ENCODE peak calls at places on chromosomes 4 and X, in four cellular contexts. W is NCI-H774, A is EL, I is heart left ventricle. R is an unnamed sample.

GRCh38 chrX:100747090-100747489 is 15.2 kb upstream of the SYTL4 start:
- DNase-seq in W (no peak), A (no peak), I (no peak), R (no peak)

GRCh38 chr4:13322681-13323101 is 161.4 kb downstream of the RAB28 start:
- DNase-seq in W (no peak), A (peak; percentile 85), I (no peak), R (no peak)

GRCh38 chr4:172892300-172892699 is 276.3 kb upstream of the GALNT7 start:
- DNase-seq in W (no peak), A (peak; percentile 7), I (no peak), R (no peak)

GRCh38 chr4:100075056-100075455 is 115.2 kb downstream of the DDIT4L start:
- DNase-seq in W (no peak), A (peak; percentile 45), I (no peak), R (no peak)

GRCh38 chr4:112862318-112862674 is 187.2 kb upstream of the ANK2 start:
- DNase-seq in W (no peak), A (no peak), I (no peak), R (no peak)

GRCh38 chr4:174702974-174703478 is 126.0 kb downstream of the GLRA3 start:
- DNase-seq in W (no peak), A (no peak), I (no peak), R (no peak)

GRCh38 chr4:117417856-117418255 is 332.5 kb upstream of the TRAM1L1 start:
- DNase-seq in W (no peak), A (no peak), I (no peak), R (no peak)

GRCh38 chr4:972651-973424 is 531 bp downstream of the DGKQ start:
- DNase-seq in W (no peak), A (peak; percentile 30), I (peak; percentile 46), R (peak; percentile 44)

GRCh38 chrX:119427024-119427794 is 28.1 kb downstream of the SLC25A43 start:
- DNase-seq in W (no peak), A (peak; percentile 41), I (peak; percentile 30), R (no peak)

GRCh38 chr4:85784348-85784747 is 309.4 kb downstream of the ARHGAP24 start:
- DNase-seq in W (no peak), A (no peak), I (no peak), R (no peak)

GRCh38 chr4:48483006-48483776 is at the start of gene SLC10A4:
- DNase-seq in W (peak; percentile 50), A (peak; percentile 21), I (no peak), R (no peak)

GRCh38 chr4:30722916-30723270 is 2.7 kb downstream of the PCDH7 start:
- DNase-seq in W (no peak), A (no peak), I (no peak), R (no peak)

GRCh38 chr4:17722361-17722710 is 59.1 kb downstream of the FAM184B start:
- DNase-seq in W (no peak), A (no peak), I (no peak), R (no peak)

GRCh38 chrX:16445166-16445752 is 204.7 kb upstream of the S100G start:
- DNase-seq in W (peak; percentile 10), A (peak; percentile 27), I (no peak), R (peak; percentile 3)

R was measured in activated effector memory CD4-positive, alpha-beta T cell treated with Interleukin-2 at 50 U/mL for 16 hours.